ENCODE peak calls at places on chromosomes 3 and 15, in seven cellular contexts. V is GM12878, W is SK-N-SH, X is Panc1, N is HCT116, J is K562, H is HepG2. T is an unnamed sample.

GRCh38 chr3:102089904-102090492 is 240.7 kb downstream of the NFKBIZ start:
- DNase-seq in H (no peak), X (peak; percentile 27), W (no peak), V (no peak), N (no peak), J (no peak), T (no peak)

GRCh38 chr3:45124379-45124778 is 21.8 kb downstream of the CDCP1 start:
- DNase-seq in J (no peak), X (peak; percentile 71), V (no peak), N (no peak), W (no peak), H (no peak), T (no peak)

GRCh38 chr3:150128126-150128525 is 157.4 kb upstream of the PFN2 start:
- DNase-seq in V (no peak), H (no peak), J (no peak), X (no peak), N (no peak), W (no peak), T (no peak)

GRCh38 chr15:29669823-29670222 is 152.4 kb downstream of the TJP1 start:
- DNase-seq in X (no peak), H (no peak), N (no peak), V (no peak), W (no peak), J (no peak), T (no peak)

GRCh38 chr3:184567924-184568590 is 6.5 kb downstream of the EPHB3 start:
- DNase-seq in J (no peak), W (no peak), H (no peak), N (no peak), V (no peak), X (no peak), T (no peak)

GRCh38 chr3:94643400-94643799 is 580.5 kb downstream of the NSUN3 start:
- DNase-seq in H (no peak), W (no peak), N (no peak), V (no peak), X (no peak), J (no peak), T (no peak)

GRCh38 chr3:45760878-45761711 is 35.2 kb downstream of the SLC6A20 start:
- DNase-seq in N (peak; percentile 51), V (peak; percentile 5), X (peak; percentile 56), W (peak; percentile 87), H (peak; percentile 39), J (peak; percentile 71), T (peak; percentile 70)

GRCh38 chr3:197501496-197501878 is 54.3 kb downstream of the BDH1 start:
- DNase-seq in X (no peak), W (no peak), V (peak; percentile 45), H (peak; percentile 62), N (no peak), J (no peak), T (no peak)

GRCh38 chr3:27454461-27454860 is 29.7 kb downstream of the SLC4A7 start:
- DNase-seq in X (no peak), V (no peak), W (no peak), H (no peak), N (no peak), J (no peak), T (no peak)

GRCh38 chr3:15578272-15578671 is 23.1 kb downstream of the HACL1 start:
- DNase-seq in W (no peak), X (no peak), H (no peak), J (no peak), N (no peak), V (no peak), T (no peak)

GRCh38 chr3:105351821-105352220 is 14.9 kb upstream of the ALCAM start:
- DNase-seq in J (no peak), V (no peak), H (no peak), N (no peak), X (no peak), W (no peak), T (no peak)

GRCh38 chr3:10628902-10629700 is 123.7 kb upstream of the ATP2B2 start:
- DNase-seq in J (no peak), V (no peak), W (no peak), X (no peak), N (no peak), H (no peak), T (no peak)

GRCh38 chr15:96358006-96358794 is 27.7 kb downstream of the NR2F2 start:
- DNase-seq in N (no peak), W (peak; percentile 31), H (no peak), J (no peak), X (no peak), V (no peak), T (no peak)

GRCh38 chr15:89851665-89852341 is 37.2 kb upstream of the ANPEP start:
- DNase-seq in N (no peak), J (no peak), H (no peak), X (no peak), W (no peak), V (peak; percentile 30), T (no peak)

GRCh38 chr3:20225769-20226168 is 39.8 kb upstream of the SGO1 start:
- DNase-seq in W (peak; percentile 28), H (peak; percentile 56), J (peak; percentile 70), V (no peak), N (peak; percentile 40), X (peak; percentile 1), T (no peak)

GRCh38 chr15:66849746-66850077 is 147.7 kb downstream of the SMAD6 start:
- DNase-seq in H (no peak), J (no peak), X (no peak), N (no peak), V (no peak), W (peak; percentile 41), T (no peak)

GRCh38 chr3:108222813-108223307 is 636 bp upstream of the IFT57 start:
- DNase-seq in V (no peak), X (no peak), W (no peak), N (no peak), H (no peak), J (peak; percentile 14), T (no peak)

GRCh38 chr3:146156801-146157310 is 4.1 kb downstream of the PLOD2 start:
- DNase-seq in W (no peak), X (no peak), N (no peak), H (no peak), V (no peak), J (no peak), T (no peak)

GRCh38 chr15:29133791-29134190 is 135.8 kb downstream of the NSMCE3 start:
- DNase-seq in V (no peak), N (no peak), X (no peak), J (no peak), W (peak; percentile 10), H (no peak), T (no peak)

GRCh38 chr3:136350132-136350531 is 100.0 kb downstream of the PCCB start:
- DNase-seq in H (no peak), J (no peak), X (no peak), N (no peak), W (no peak), V (no peak), T (no peak)

GRCh38 chr15:66833372-66833771 is 131.3 kb downstream of the SMAD6 start:
- DNase-seq in X (no peak), H (no peak), N (no peak), W (no peak), V (no peak), J (no peak), T (no peak)

GRCh38 chr15:70283511-70283910 is 185.8 kb upstream of the TLE3 start:
- DNase-seq in J (no peak), X (no peak), N (no peak), W (no peak), V (no peak), H (no peak), T (no peak)

GRCh38 chr3:30253832-30254231 is 352.6 kb upstream of the TGFBR2 start:
- DNase-seq in V (no peak), X (no peak), N (no peak), J (no peak), W (no peak), H (no peak), T (no peak)

GRCh38 chr3:194321666-194322640 is 29.2 kb downstream of the CPN2 start:
- DNase-seq in N (peak; percentile 56), W (no peak), V (no peak), J (no peak), X (no peak), H (no peak), T (no peak)

GRCh38 chr3:187264051-187264450 is 27.5 kb downstream of the MASP1 start:
- DNase-seq in V (no peak), N (no peak), J (no peak), X (no peak), W (no peak), H (peak; percentile 72), T (no peak)

GRCh38 chr3:56869157-56869889 is 67.6 kb upstream of the ARHGEF3 start:
- DNase-seq in X (no peak), V (no peak), N (no peak), H (no peak), W (no peak), J (no peak), T (no peak)

GRCh38 chr15:90530250-90531051 is 728 bp downstream of the CRTC3 start:
- DNase-seq in H (no peak), X (no peak), V (no peak), J (peak; percentile 45), N (no peak), W (peak; percentile 86), T (peak; percentile 74)

GRCh38 chr3:118932822-118933558 is 101.7 kb downstream of the IGSF11 start:
- DNase-seq in H (no peak), N (no peak), W (no peak), J (no peak), X (no peak), V (no peak), T (no peak)

GRCh38 chr3:138092023-138092422 is 23.4 kb downstream of the DZIP1L start:
- DNase-seq in X (no peak), J (no peak), W (no peak), N (no peak), V (no peak), H (no peak), T (no peak)

GRCh38 chr3:142633073-142633472 is 36.9 kb downstream of the PLS1 start:
- DNase-seq in H (no peak), J (no peak), N (no peak), V (no peak), W (no peak), X (no peak), T (no peak)
- TF ChIP-seq SIN3A in H (no peak), J (no peak), N (no peak), V (no peak), W (no peak), X (no peak), T (no peak)

DNA sequence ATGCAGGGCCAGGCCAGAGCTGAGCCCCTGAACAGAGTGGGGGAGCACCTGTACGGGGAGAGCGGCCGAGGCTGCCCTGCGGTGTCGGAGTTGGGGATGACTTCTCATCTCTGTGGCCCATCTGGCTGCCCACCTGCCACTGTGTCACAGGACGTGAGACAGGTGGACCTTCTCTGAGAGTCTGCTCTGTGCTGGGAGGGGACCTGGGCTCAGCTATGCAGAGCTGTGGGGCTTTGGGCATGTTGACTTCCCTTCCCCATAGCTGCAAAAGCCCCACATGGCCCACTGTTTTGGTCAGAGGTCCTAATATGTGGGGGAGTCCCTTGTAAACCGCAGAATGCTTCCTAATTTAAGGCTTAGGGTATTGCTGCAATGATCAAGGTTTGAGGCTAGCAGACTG is 68.0 kb upstream of the TRPM1 start:
- DNase-seq in N (no peak), H (no peak), J (no peak), W (no peak), V (no peak), X (no peak), T (no peak)
- TF ChIP-seq SIN3A in N (no peak), H (no peak), J (no peak), W (no peak), V (no peak), X (no peak), T (no peak)

GRCh38 chr15:31324739-31325431 is 1.8 kb upstream of the KLF13 start:
- DNase-seq in H (no peak), V (no peak), W (no peak), X (no peak), N (no peak), J (no peak), T (no peak)
- TF ChIP-seq SIN3A in H (no peak), V (no peak), W (no peak), X (no peak), N (no peak), J (no peak), T (no peak)

GRCh38 chr3:156817931-156818765 is 8.0 kb upstream of the LEKR1 start:
- DNase-seq in H (no peak), X (no peak), N (no peak), V (no peak), J (no peak), W (no peak), T (no peak)
- TF ChIP-seq SIN3A in H (no peak), X (no peak), N (no peak), V (no peak), J (no peak), W (no peak), T (no peak)